ENCODE peak calls at places on chromosomes 11 and 22, in five cellular contexts. One of them, this sample, is unnamed.

GRCh38 chr22:45242778-45243191 is 2.1 kb upstream of the KIAA0930 start:
- DNase-seq in fibroblast of the conjunctiva: no peak
- DNase-seq in M059J: peak; percentile 19
- DNase-seq in cardiac fibroblast: peak; percentile 50
- DNase-seq in stimulated activated CD8-positive, alpha-beta memory T cell treated with anti-CD3 and anti-CD28 coated beads, Interleukin-4, amount 100 ng/mL, for 1 hour: no peak
- DNase-seq in this sample: no peak

GRCh38 chr11:96278039-96278897 is 64.7 kb downstream of the MAML2 start:
- DNase-seq in M059J: peak; percentile 49
- DNase-seq in fibroblast of the conjunctiva: no peak
- DNase-seq in cardiac fibroblast: no peak
- DNase-seq in stimulated activated CD8-positive, alpha-beta memory T cell treated with anti-CD3 and anti-CD28 coated beads, Interleukin-4, amount 100 ng/mL, for 1 hour: no peak
- DNase-seq in this sample: no peak

GRCh38 chr11:98495016-98495415 is 525.7 kb upstream of the CNTN5 start:
- DNase-seq in fibroblast of the conjunctiva: no peak
- DNase-seq in stimulated activated CD8-positive, alpha-beta memory T cell treated with anti-CD3 and anti-CD28 coated beads, Interleukin-4, amount 100 ng/mL, for 1 hour: no peak
- DNase-seq in cardiac fibroblast: no peak
- DNase-seq in M059J: no peak
- DNase-seq in this sample: no peak

GRCh38 chr11:78168539-78169477 is 19.6 kb downstream of the KCTD21 start:
- DNase-seq in cardiac fibroblast: peak; percentile 97
- DNase-seq in fibroblast of the conjunctiva: peak; percentile 88
- DNase-seq in stimulated activated CD8-positive, alpha-beta memory T cell treated with anti-CD3 and anti-CD28 coated beads, Interleukin-4, amount 100 ng/mL, for 1 hour: no peak
- DNase-seq in M059J: no peak
- DNase-seq in this sample: no peak

GRCh38 chr22:23237841-23238240 is 57.5 kb downstream of the BCR start:
- DNase-seq in fibroblast of the conjunctiva: no peak
- DNase-seq in cardiac fibroblast: no peak
- DNase-seq in stimulated activated CD8-positive, alpha-beta memory T cell treated with anti-CD3 and anti-CD28 coated beads, Interleukin-4, amount 100 ng/mL, for 1 hour: no peak
- DNase-seq in M059J: no peak
- DNase-seq in this sample: no peak

GRCh38 chr11:60957188-60957587 is 5.2 kb upstream of the SLC15A3 start:
- DNase-seq in stimulated activated CD8-positive, alpha-beta memory T cell treated with anti-CD3 and anti-CD28 coated beads, Interleukin-4, amount 100 ng/mL, for 1 hour: no peak
- DNase-seq in fibroblast of the conjunctiva: no peak
- DNase-seq in M059J: peak; percentile 61
- DNase-seq in cardiac fibroblast: peak; percentile 96
- DNase-seq in this sample: no peak

GRCh38 chr11:11733246-11733763 is 108.5 kb upstream of the USP47 start:
- DNase-seq in cardiac fibroblast: no peak
- DNase-seq in M059J: no peak
- DNase-seq in fibroblast of the conjunctiva: no peak
- DNase-seq in stimulated activated CD8-positive, alpha-beta memory T cell treated with anti-CD3 and anti-CD28 coated beads, Interleukin-4, amount 100 ng/mL, for 1 hour: no peak
- DNase-seq in this sample: no peak

GRCh38 chr11:77073328-77074001 is 6.7 kb downstream of the CAPN5 start:
- DNase-seq in M059J: peak; percentile 96
- DNase-seq in stimulated activated CD8-positive, alpha-beta memory T cell treated with anti-CD3 and anti-CD28 coated beads, Interleukin-4, amount 100 ng/mL, for 1 hour: no peak
- DNase-seq in fibroblast of the conjunctiva: peak; percentile 92
- DNase-seq in cardiac fibroblast: peak; percentile 97
- DNase-seq in this sample: no peak

GRCh38 chr11:44950625-44951472 is at the start of gene TP53I11:
- DNase-seq in fibroblast of the conjunctiva: peak; percentile 53
- DNase-seq in cardiac fibroblast: peak; percentile 61
- DNase-seq in M059J: peak; percentile 74
- DNase-seq in stimulated activated CD8-positive, alpha-beta memory T cell treated with anti-CD3 and anti-CD28 coated beads, Interleukin-4, amount 100 ng/mL, for 1 hour: no peak
- DNase-seq in this sample: peak; percentile 61

GRCh38 chr11:107769189-107769588 is 57.3 kb upstream of the SLN start:
- DNase-seq in stimulated activated CD8-positive, alpha-beta memory T cell treated with anti-CD3 and anti-CD28 coated beads, Interleukin-4, amount 100 ng/mL, for 1 hour: no peak
- DNase-seq in cardiac fibroblast: peak; percentile 75
- DNase-seq in M059J: peak; percentile 93
- DNase-seq in fibroblast of the conjunctiva: no peak
- DNase-seq in this sample: no peak

GRCh38 chr11:112697371-112697770 is 263.8 kb upstream of the NCAM1 start:
- DNase-seq in cardiac fibroblast: no peak
- DNase-seq in fibroblast of the conjunctiva: no peak
- DNase-seq in M059J: no peak
- DNase-seq in stimulated activated CD8-positive, alpha-beta memory T cell treated with anti-CD3 and anti-CD28 coated beads, Interleukin-4, amount 100 ng/mL, for 1 hour: no peak
- DNase-seq in this sample: no peak

GRCh38 chr11:76888989-76889388 is 28.3 kb downstream of the ACER3 start:
- DNase-seq in M059J: peak; percentile 11
- DNase-seq in cardiac fibroblast: no peak
- DNase-seq in fibroblast of the conjunctiva: no peak
- DNase-seq in stimulated activated CD8-positive, alpha-beta memory T cell treated with anti-CD3 and anti-CD28 coated beads, Interleukin-4, amount 100 ng/mL, for 1 hour: no peak
- DNase-seq in this sample: no peak

GRCh38 chr11:86519064-86519911 is 144.6 kb downstream of the CCDC81 start:
- DNase-seq in stimulated activated CD8-positive, alpha-beta memory T cell treated with anti-CD3 and anti-CD28 coated beads, Interleukin-4, amount 100 ng/mL, for 1 hour: no peak
- DNase-seq in M059J: peak; percentile 73
- DNase-seq in cardiac fibroblast: peak; percentile 82
- DNase-seq in fibroblast of the conjunctiva: peak; percentile 47
- DNase-seq in this sample: no peak

GRCh38 chr11:126772267-126772666 is 228.3 kb downstream of the KIRREL3 start:
- DNase-seq in stimulated activated CD8-positive, alpha-beta memory T cell treated with anti-CD3 and anti-CD28 coated beads, Interleukin-4, amount 100 ng/mL, for 1 hour: no peak
- DNase-seq in cardiac fibroblast: no peak
- DNase-seq in fibroblast of the conjunctiva: no peak
- DNase-seq in M059J: no peak
- DNase-seq in this sample: no peak

GRCh38 chr22:37739000-37739399 is 42.2 kb downstream of the TRIOBP start:
- DNase-seq in cardiac fibroblast: peak; percentile 72
- DNase-seq in stimulated activated CD8-positive, alpha-beta memory T cell treated with anti-CD3 and anti-CD28 coated beads, Interleukin-4, amount 100 ng/mL, for 1 hour: no peak
- DNase-seq in fibroblast of the conjunctiva: peak; percentile 63
- DNase-seq in M059J: no peak
- DNase-seq in this sample: no peak

This sample was measured in immature natural killer cell.